ENCODE peak calls at places on chromosomes 7 and 10, in five cellular contexts. R, M, I, H and E are unnamed samples.
A peak's percentile ranks its signal among the peaks of the same experiment; 100 is the strongest.

GRCh38 chr7:158310924-158311713 is 276.5 kb downstream of the PTPRN2 start:
- DNase-seq in R (no peak), M (no peak), I (no peak), H (no peak), E (no peak)

GRCh38 chr7:51209426-51209825 is 107.2 kb downstream of the COBL start:
- DNase-seq in R (no peak), M (no peak), I (no peak), H (no peak), E (no peak)

GRCh38 chr7:82534687-82535086 is 91.1 kb upstream of the CACNA2D1 start:
- DNase-seq in R (no peak), M (no peak), I (no peak), H (no peak), E (no peak)

GRCh38 chr10:47438857-47439474 is 44.9 kb downstream of the ANXA8 start:
- DNase-seq in R (no peak), M (peak; percentile 38), I (no peak), H (peak; percentile 14), E (no peak)

GRCh38 chr10:110822708-110823291 is 48.9 kb upstream of the PDCD4 start:
- DNase-seq in R (no peak), M (no peak), I (no peak), H (no peak), E (no peak)

GRCh38 chr10:72239409-72239808 is 23.3 kb upstream of the ASCC1 start:
- DNase-seq in R (no peak), M (no peak), I (no peak), H (no peak), E (no peak)

GRCh38 chr7:47400741-47401206 is 181.1 kb downstream of the TNS3 start:
- DNase-seq in R (no peak), M (no peak), I (no peak), H (no peak), E (no peak)

GRCh38 chr7:116526897-116527296 is 2.1 kb downstream of the CAV1 start:
- DNase-seq in R (no peak), M (no peak), I (no peak), H (no peak), E (no peak)

GRCh38 chr7:50364645-50365044 is 60.1 kb downstream of the IKZF1 start:
- DNase-seq in R (no peak), M (no peak), I (no peak), H (no peak), E (no peak)

GRCh38 chr10:116080553-116080952 is 192.5 kb downstream of the GFRA1 start:
- DNase-seq in R (no peak), M (no peak), I (no peak), H (no peak), E (no peak)

GRCh38 chr7:3695602-3696001 is 394.6 kb downstream of the SDK1 start:
- DNase-seq in R (no peak), M (no peak), I (no peak), H (no peak), E (no peak)

GRCh38 chr7:45652630-45653029 is 78.5 kb downstream of the ADCY1 start:
- DNase-seq in R (no peak), M (no peak), I (no peak), H (no peak), E (no peak)

GRCh38 chr7:47521816-47522561 is 59.9 kb downstream of the TNS3 start:
- DNase-seq in R (no peak), M (no peak), I (no peak), H (no peak), E (no peak)

GRCh38 chr10:68075550-68076004 is 494 bp upstream of the HERC4 start:
- DNase-seq in R (no peak), M (no peak), I (no peak), H (no peak), E (no peak)

GRCh38 chr10:102509387-102509786 is 5.6 kb downstream of the SUFU start:
- DNase-seq in R (no peak), M (no peak), I (no peak), H (no peak), E (no peak)

GRCh38 chr7:15399446-15399845 is 162.4 kb downstream of the AGMO start:
- DNase-seq in R (no peak), M (no peak), I (no peak), H (no peak), E (no peak)
- TF ChIP-seq CTCF in R (no peak), M (no peak), I (no peak), H (no peak), E (no peak)

GRCh38 chr10:71206911-71207310 is 5.5 kb upstream of the UNC5B start:
- DNase-seq in R (peak; percentile 49), M (no peak), I (no peak), H (no peak), E (no peak)
- TF ChIP-seq CTCF in R (no peak), M (no peak), I (no peak), H (no peak), E (no peak)

GRCh38 chr7:146096994-146097393 is 19.6 kb upstream of the CNTNAP2 start:
- DNase-seq in R (no peak), M (no peak), I (no peak), H (no peak), E (no peak)
- TF ChIP-seq CTCF in R (no peak), M (no peak), I (no peak), H (no peak), E (no peak)

DNA sequence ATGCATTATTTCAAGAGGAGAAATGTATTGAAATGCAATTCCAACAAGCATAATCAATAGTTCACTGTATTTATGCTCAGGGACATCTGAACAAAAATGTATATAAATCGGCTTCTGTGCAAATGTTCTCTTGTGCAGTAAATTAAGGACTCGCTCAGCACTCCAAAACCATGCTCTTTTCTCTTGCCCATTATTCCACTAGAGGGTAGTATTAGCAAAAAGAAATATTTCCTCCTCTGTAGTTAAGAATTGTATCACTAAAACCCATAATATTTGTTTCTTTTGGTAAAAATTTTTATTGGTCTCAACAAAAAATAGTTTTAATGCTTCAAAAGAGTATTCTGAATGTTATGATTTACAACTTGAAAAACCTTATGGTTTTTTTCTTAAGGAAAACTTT is 803.1 kb downstream of the PCDH15 start:
- DNase-seq in R (no peak), M (no peak), I (no peak), H (no peak), E (no peak)
- TF ChIP-seq CTCF in R (peak; percentile 36), M (no peak), I (peak; percentile 44), H (no peak), E (no peak)

DNA sequence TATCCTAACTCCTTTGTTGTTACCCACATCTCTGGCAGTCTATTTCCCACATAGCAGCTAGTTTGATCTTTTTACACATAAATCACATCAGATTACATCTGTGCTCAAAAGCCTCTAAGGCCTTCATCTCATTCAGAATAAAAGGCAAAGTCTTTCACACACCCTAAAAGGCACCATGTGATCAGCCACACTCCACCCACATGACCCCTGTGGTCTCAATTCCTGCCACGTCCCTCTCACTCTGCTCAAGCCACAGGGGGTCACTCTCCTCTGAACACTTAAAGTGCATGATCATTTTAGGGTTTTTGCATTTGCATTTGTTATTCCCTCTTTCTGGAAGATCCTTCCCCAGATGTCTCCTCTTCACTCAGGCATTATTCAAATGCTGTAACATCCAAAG is 30.8 kb downstream of the ELAPOR2 start:
- DNase-seq in R (no peak), M (no peak), I (no peak), H (no peak), E (no peak)
- TF ChIP-seq CTCF in R (no peak), M (no peak), I (no peak), H (no peak), E (no peak)

DNA sequence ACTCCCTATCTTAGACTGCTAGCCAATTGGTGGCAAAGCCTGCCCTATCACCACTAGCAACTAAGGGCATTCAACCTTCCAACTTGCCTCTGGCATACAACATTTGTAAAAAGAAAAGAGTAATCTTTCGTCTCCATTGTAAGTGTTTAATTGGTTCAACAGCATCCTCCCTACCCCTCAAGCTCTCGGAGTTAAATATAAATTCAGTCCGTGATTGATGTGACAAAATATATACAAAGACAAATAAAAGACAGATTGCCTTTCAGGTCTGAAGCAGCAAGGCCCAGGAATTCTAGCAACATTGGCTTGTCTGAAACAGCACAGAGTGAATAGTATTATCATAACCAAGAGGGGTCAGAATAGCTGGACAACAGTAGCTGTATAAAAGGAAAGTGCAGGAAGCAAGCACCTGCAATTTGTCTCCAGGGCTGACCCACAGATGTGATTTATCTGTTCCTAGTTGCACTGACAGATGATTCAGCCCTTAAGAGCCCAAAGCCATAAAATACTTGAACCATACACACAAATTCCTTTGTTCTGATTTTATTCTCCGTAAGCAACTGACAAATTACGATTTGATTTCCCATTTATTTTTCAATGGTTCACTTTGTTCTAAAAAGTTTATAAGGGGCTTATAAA is 47.7 kb upstream of the ANKRD1 start:
- DNase-seq in R (no peak), M (peak; percentile 39), I (no peak), H (no peak), E (no peak)
- TF ChIP-seq CTCF in R (no peak), M (no peak), I (no peak), H (no peak), E (no peak)

DNA sequence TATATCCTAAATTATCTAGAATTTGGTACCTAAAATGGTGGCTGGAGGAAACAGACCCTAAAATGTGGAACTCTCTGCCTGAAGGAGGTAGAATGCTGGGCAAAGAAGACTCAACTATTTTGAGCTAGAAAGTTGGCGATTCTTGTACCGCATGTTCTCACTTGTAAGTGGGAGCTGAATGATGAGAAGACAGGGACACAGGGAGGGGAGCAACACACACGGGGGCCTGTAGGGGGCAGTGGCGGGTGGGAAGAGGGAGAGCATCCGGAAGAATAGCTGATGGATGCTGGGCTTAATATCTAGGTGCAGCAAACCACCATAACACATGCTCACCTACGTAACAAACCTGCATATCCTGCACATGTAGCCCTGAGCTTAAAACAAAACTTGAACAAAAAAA is 250.6 kb downstream of the CALN1 start:
- DNase-seq in R (no peak), M (no peak), I (no peak), H (no peak), E (no peak)
- TF ChIP-seq CTCF in R (no peak), M (no peak), I (no peak), H (no peak), E (no peak)

GRCh38 chr10:104580774-104581675 is 60.1 kb upstream of the SORCS3 start:
- DNase-seq in R (peak; percentile 70), M (peak; percentile 38), I (peak; percentile 60), H (peak; percentile 74), E (peak; percentile 61)

GRCh38 chr10:104577171-104577570 is 63.9 kb upstream of the SORCS3 start:
- DNase-seq in R (no peak), M (no peak), I (no peak), H (no peak), E (no peak)

GRCh38 chr10:104576611-104577010 is 64.5 kb upstream of the SORCS3 start:
- DNase-seq in R (no peak), M (no peak), I (no peak), H (no peak), E (no peak)

GRCh38 chr10:104580321-104580720 is 60.8 kb upstream of the SORCS3 start:
- DNase-seq in R (no peak), M (no peak), I (no peak), H (no peak), E (no peak)

GRCh38 chr10:104577861-104578480 is 63.1 kb upstream of the SORCS3 start:
- DNase-seq in R (no peak), M (no peak), I (no peak), H (no peak), E (no peak)
- TF ChIP-seq CTCF in R (no peak), M (peak; percentile 15), I (no peak), H (no peak), E (no peak)

GRCh38 chr7:15889501-15889900 is 203.0 kb upstream of the MEOX2 start:
- DNase-seq in R (no peak), M (no peak), I (no peak), H (no peak), E (no peak)
- TF ChIP-seq CTCF in R (peak; percentile 42), M (no peak), I (no peak), H (no peak), E (no peak)